ENCODE peak calls at places on chromosome 2, in seven cellular contexts. One of them, this sample, is unnamed. For H3K27me3, the result is how much of the 10 kb centered on the place peaks cover.

GRCh38 chr2:134181219-134181618 is 72.7 kb upstream of the MGAT5 start:
- DNase-seq in tibial artery: no peak
- DNase-seq in iPS DF 6.9: no peak
- DNase-seq in endodermal cell: no peak
- DNase-seq in tibial nerve: no peak
- DNase-seq in sigmoid colon: no peak
- DNase-seq in cardiac muscle cell: no peak
- DNase-seq in this sample: no peak

GRCh38 chr2:98412751-98413445 is 31.8 kb upstream of the INPP4A start:
- DNase-seq in tibial artery: no peak
- DNase-seq in iPS DF 6.9: peak
- DNase-seq in endodermal cell: peak
- DNase-seq in tibial nerve: peak
- DNase-seq in sigmoid colon: no peak
- DNase-seq in cardiac muscle cell: peak
- DNase-seq in this sample: peak

GRCh38 chr2:233418761-233419625 is 64.7 kb downstream of the DGKD start:
- DNase-seq in tibial artery: peak
- DNase-seq in iPS DF 6.9: no peak
- DNase-seq in endodermal cell: no peak
- DNase-seq in tibial nerve: no peak
- DNase-seq in sigmoid colon: peak
- DNase-seq in cardiac muscle cell: peak
- DNase-seq in this sample: no peak

GRCh38 chr2:191189112-191189635 is 38.4 kb upstream of the STAT4 start:
- DNase-seq in tibial artery: no peak
- DNase-seq in iPS DF 6.9: no peak
- DNase-seq in endodermal cell: no peak
- DNase-seq in tibial nerve: no peak
- DNase-seq in sigmoid colon: no peak
- DNase-seq in cardiac muscle cell: no peak
- DNase-seq in this sample: no peak

GRCh38 chr2:111207892-111208291 is 87.2 kb downstream of the BCL2L11 start:
- DNase-seq in tibial artery: no peak
- DNase-seq in iPS DF 6.9: no peak
- DNase-seq in endodermal cell: no peak
- DNase-seq in tibial nerve: no peak
- DNase-seq in sigmoid colon: no peak
- DNase-seq in cardiac muscle cell: no peak
- DNase-seq in this sample: no peak

GRCh38 chr2:188580738-188581137 is 289.1 kb downstream of the GULP1 start:
- DNase-seq in tibial artery: no peak
- DNase-seq in iPS DF 6.9: no peak
- DNase-seq in endodermal cell: no peak
- DNase-seq in tibial nerve: no peak
- DNase-seq in sigmoid colon: no peak
- DNase-seq in cardiac muscle cell: no peak
- DNase-seq in this sample: no peak

GRCh38 chr2:158826965-158827364 is 31.8 kb downstream of the DAPL1 start:
- DNase-seq in tibial artery: no peak
- DNase-seq in iPS DF 6.9: no peak
- DNase-seq in endodermal cell: no peak
- DNase-seq in tibial nerve: no peak
- DNase-seq in sigmoid colon: no peak
- DNase-seq in cardiac muscle cell: no peak
- DNase-seq in this sample: no peak

GRCh38 chr2:174332607-174333001 is 2.1 kb upstream of the SP9 start:
- DNase-seq in tibial artery: no peak
- DNase-seq in iPS DF 6.9: no peak
- DNase-seq in endodermal cell: peak
- DNase-seq in tibial nerve: no peak
- DNase-seq in sigmoid colon: no peak
- DNase-seq in cardiac muscle cell: no peak
- DNase-seq in this sample: no peak

GRCh38 chr2:114011709-114012108 is 121.8 kb downstream of the ACTR3 start:
- DNase-seq in tibial artery: no peak
- DNase-seq in iPS DF 6.9: no peak
- DNase-seq in endodermal cell: no peak
- DNase-seq in tibial nerve: no peak
- DNase-seq in sigmoid colon: no peak
- DNase-seq in cardiac muscle cell: no peak
- DNase-seq in this sample: no peak

GRCh38 chr2:41068740-41069139 is 616.9 kb upstream of the SLC8A1 start:
- DNase-seq in tibial artery: no peak
- DNase-seq in iPS DF 6.9: no peak
- DNase-seq in endodermal cell: no peak
- DNase-seq in tibial nerve: no peak
- DNase-seq in sigmoid colon: no peak
- DNase-seq in cardiac muscle cell: no peak
- DNase-seq in this sample: no peak

GRCh38 chr2:138827426-138828054 is 47.4 kb upstream of the NXPH2 start:
- DNase-seq in tibial artery: no peak
- DNase-seq in iPS DF 6.9: peak
- DNase-seq in endodermal cell: peak
- DNase-seq in tibial nerve: peak
- DNase-seq in sigmoid colon: no peak
- DNase-seq in cardiac muscle cell: peak
- DNase-seq in this sample: peak

GRCh38 chr2:12222561-12222960 is 476.1 kb downstream of the LPIN1 start:
- DNase-seq in tibial artery: no peak
- DNase-seq in iPS DF 6.9: no peak
- DNase-seq in endodermal cell: no peak
- DNase-seq in tibial nerve: no peak
- DNase-seq in sigmoid colon: no peak
- DNase-seq in cardiac muscle cell: no peak
- DNase-seq in this sample: no peak

GRCh38 chr2:174752403-174753037 is 11.8 kb downstream of the CHRNA1 start:
- DNase-seq in tibial artery: no peak
- DNase-seq in iPS DF 6.9: no peak
- DNase-seq in endodermal cell: no peak
- DNase-seq in tibial nerve: no peak
- DNase-seq in sigmoid colon: no peak
- DNase-seq in cardiac muscle cell: no peak
- DNase-seq in this sample: no peak

GRCh38 chr2:129087133-129087813 is 768.6 kb upstream of the HS6ST1 start:
- DNase-seq in tibial artery: no peak
- DNase-seq in iPS DF 6.9: no peak
- DNase-seq in endodermal cell: no peak
- DNase-seq in tibial nerve: peak
- DNase-seq in sigmoid colon: no peak
- DNase-seq in cardiac muscle cell: peak
- DNase-seq in this sample: no peak

GRCh38 chr2:36339819-36340218 is 15.8 kb upstream of the CRIM1 start:
- DNase-seq in tibial artery: no peak
- DNase-seq in iPS DF 6.9: no peak
- DNase-seq in endodermal cell: no peak
- DNase-seq in tibial nerve: no peak
- DNase-seq in sigmoid colon: no peak
- DNase-seq in cardiac muscle cell: no peak
- DNase-seq in this sample: no peak

GRCh38 chr2:28150994-28151393 is 241.7 kb upstream of the FOSL2 start:
- DNase-seq in tibial artery: no peak
- DNase-seq in iPS DF 6.9: no peak
- DNase-seq in endodermal cell: no peak
- DNase-seq in tibial nerve: no peak
- DNase-seq in sigmoid colon: no peak
- DNase-seq in cardiac muscle cell: no peak
- DNase-seq in this sample: no peak

GRCh38 chr2:144249035-144249637 is 270.8 kb downstream of the ZEB2 start:
- DNase-seq in tibial artery: no peak
- DNase-seq in iPS DF 6.9: no peak
- DNase-seq in endodermal cell: no peak
- DNase-seq in tibial nerve: no peak
- DNase-seq in sigmoid colon: no peak
- DNase-seq in cardiac muscle cell: no peak
- DNase-seq in this sample: no peak

GRCh38 chr2:160220545-160221009 is 20.5 kb upstream of the ITGB6 start:
- DNase-seq in tibial artery: no peak
- DNase-seq in iPS DF 6.9: no peak
- DNase-seq in endodermal cell: peak
- DNase-seq in tibial nerve: no peak
- DNase-seq in sigmoid colon: no peak
- DNase-seq in cardiac muscle cell: no peak
- DNase-seq in this sample: no peak

GRCh38 chr2:61411109-61411508 is 59.8 kb downstream of the USP34 start:
- DNase-seq in tibial artery: no peak
- DNase-seq in iPS DF 6.9: no peak
- DNase-seq in endodermal cell: peak
- DNase-seq in tibial nerve: no peak
- DNase-seq in sigmoid colon: no peak
- DNase-seq in cardiac muscle cell: no peak
- DNase-seq in this sample: no peak

GRCh38 chr2:618005-618404 is 59.2 kb downstream of the TMEM18 start:
- DNase-seq in tibial artery: no peak
- DNase-seq in iPS DF 6.9: no peak
- DNase-seq in endodermal cell: no peak
- DNase-seq in tibial nerve: no peak
- DNase-seq in sigmoid colon: no peak
- DNase-seq in cardiac muscle cell: no peak
- DNase-seq in this sample: no peak

GRCh38 chr2:142603761-142604160 is 273.7 kb upstream of the KYNU start:
- DNase-seq in tibial artery: no peak
- DNase-seq in iPS DF 6.9: no peak
- DNase-seq in endodermal cell: no peak
- DNase-seq in tibial nerve: no peak
- DNase-seq in sigmoid colon: no peak
- DNase-seq in cardiac muscle cell: no peak
- DNase-seq in this sample: no peak

GRCh38 chr2:230825354-230825753 is 39.4 kb upstream of the ITM2C start:
- DNase-seq in tibial artery: no peak
- DNase-seq in iPS DF 6.9: no peak
- DNase-seq in endodermal cell: no peak
- DNase-seq in tibial nerve: no peak
- DNase-seq in sigmoid colon: no peak
- DNase-seq in cardiac muscle cell: no peak
- DNase-seq in this sample: no peak

GRCh38 chr2:179273461-179273962 is 8.9 kb upstream of the SESTD1 start:
- DNase-seq in tibial artery: no peak
- DNase-seq in iPS DF 6.9: no peak
- DNase-seq in endodermal cell: no peak
- DNase-seq in tibial nerve: no peak
- DNase-seq in sigmoid colon: no peak
- DNase-seq in cardiac muscle cell: peak
- DNase-seq in this sample: no peak

GRCh38 chr2:85158559-85159273 is 25.5 kb downstream of the TCF7L1 start:
- DNase-seq in tibial artery: no peak
- DNase-seq in iPS DF 6.9: no peak
- DNase-seq in endodermal cell: peak
- DNase-seq in tibial nerve: no peak
- DNase-seq in sigmoid colon: no peak
- DNase-seq in cardiac muscle cell: no peak
- DNase-seq in this sample: no peak

GRCh38 chr2:169799555-169799954 is 884 bp downstream of the SSB start:
- DNase-seq in tibial artery: no peak
- DNase-seq in iPS DF 6.9: no peak
- DNase-seq in endodermal cell: no peak
- DNase-seq in tibial nerve: no peak
- DNase-seq in sigmoid colon: no peak
- DNase-seq in cardiac muscle cell: peak
- DNase-seq in this sample: no peak

GRCh38 chr2:86221066-86221684 is 21.9 kb downstream of the MRPL35 start:
- DNase-seq in tibial artery: no peak
- DNase-seq in iPS DF 6.9: peak
- DNase-seq in endodermal cell: peak
- DNase-seq in tibial nerve: no peak
- DNase-seq in sigmoid colon: peak
- DNase-seq in cardiac muscle cell: peak
- DNase-seq in this sample: peak

GRCh38 chr2:50345691-50346090 is 686.2 kb downstream of the NRXN1 start:
- DNase-seq in tibial artery: no peak
- DNase-seq in iPS DF 6.9: no peak
- DNase-seq in endodermal cell: peak
- DNase-seq in tibial nerve: no peak
- DNase-seq in sigmoid colon: no peak
- DNase-seq in cardiac muscle cell: no peak
- DNase-seq in this sample: no peak
- H3K27me3 ChIP-seq in tibial artery: under half
- H3K27me3 ChIP-seq in iPS DF 6.9: under half
- H3K27me3 ChIP-seq in endodermal cell: half or more
- H3K27me3 ChIP-seq in tibial nerve: under half
- H3K27me3 ChIP-seq in sigmoid colon: under half
- H3K27me3 ChIP-seq in cardiac muscle cell: under half
- H3K27me3 ChIP-seq in this sample: under half

GRCh38 chr2:70901235-70902066 is 34.2 kb upstream of the ATP6V1B1 start:
- DNase-seq in tibial artery: no peak
- DNase-seq in iPS DF 6.9: no peak
- DNase-seq in endodermal cell: peak
- DNase-seq in tibial nerve: no peak
- DNase-seq in sigmoid colon: no peak
- DNase-seq in cardiac muscle cell: peak
- DNase-seq in this sample: no peak

GRCh38 chr2:70902579-70902978 is 33.1 kb upstream of the ATP6V1B1 start:
- DNase-seq in tibial artery: no peak
- DNase-seq in iPS DF 6.9: no peak
- DNase-seq in endodermal cell: peak
- DNase-seq in tibial nerve: no peak
- DNase-seq in sigmoid colon: no peak
- DNase-seq in cardiac muscle cell: no peak
- DNase-seq in this sample: no peak

GRCh38 chr2:70903171-70903570 is 32.5 kb upstream of the ATP6V1B1 start:
- DNase-seq in tibial artery: no peak
- DNase-seq in iPS DF 6.9: no peak
- DNase-seq in endodermal cell: no peak
- DNase-seq in tibial nerve: no peak
- DNase-seq in sigmoid colon: no peak
- DNase-seq in cardiac muscle cell: no peak
- DNase-seq in this sample: no peak

GRCh38 chr2:70903641-70904340 is 31.9 kb upstream of the ATP6V1B1 start:
- DNase-seq in tibial artery: no peak
- DNase-seq in iPS DF 6.9: no peak
- DNase-seq in endodermal cell: peak
- DNase-seq in tibial nerve: no peak
- DNase-seq in sigmoid colon: no peak
- DNase-seq in cardiac muscle cell: no peak
- DNase-seq in this sample: no peak

GRCh38 chr2:70902067-70902442 is 33.6 kb upstream of the ATP6V1B1 start:
- DNase-seq in tibial artery: no peak
- DNase-seq in iPS DF 6.9: no peak
- DNase-seq in endodermal cell: no peak
- DNase-seq in tibial nerve: no peak
- DNase-seq in sigmoid colon: no peak
- DNase-seq in cardiac muscle cell: no peak
- DNase-seq in this sample: no peak
- H3K27me3 ChIP-seq in tibial artery: under half
- H3K27me3 ChIP-seq in iPS DF 6.9: half or more
- H3K27me3 ChIP-seq in endodermal cell: half or more
- H3K27me3 ChIP-seq in tibial nerve: under half
- H3K27me3 ChIP-seq in sigmoid colon: half or more
- H3K27me3 ChIP-seq in cardiac muscle cell: half or more
- H3K27me3 ChIP-seq in this sample: half or more

GRCh38 chr2:16509042-16509441 is 156.6 kb downstream of the CYRIA start:
- DNase-seq in tibial artery: no peak
- DNase-seq in iPS DF 6.9: no peak
- DNase-seq in endodermal cell: no peak
- DNase-seq in tibial nerve: no peak
- DNase-seq in sigmoid colon: no peak
- DNase-seq in cardiac muscle cell: no peak
- DNase-seq in this sample: no peak
- H3K27me3 ChIP-seq in tibial artery: under half
- H3K27me3 ChIP-seq in iPS DF 6.9: under half
- H3K27me3 ChIP-seq in endodermal cell: under half
- H3K27me3 ChIP-seq in tibial nerve: under half
- H3K27me3 ChIP-seq in sigmoid colon: under half
- H3K27me3 ChIP-seq in cardiac muscle cell: under half
- H3K27me3 ChIP-seq in this sample: under half

GRCh38 chr2:26700078-26700477 is 7.6 kb downstream of the KCNK3 start:
- DNase-seq in tibial artery: no peak
- DNase-seq in iPS DF 6.9: no peak
- DNase-seq in endodermal cell: no peak
- DNase-seq in tibial nerve: no peak
- DNase-seq in sigmoid colon: no peak
- DNase-seq in cardiac muscle cell: no peak
- DNase-seq in this sample: no peak
- H3K27me3 ChIP-seq in tibial artery: under half
- H3K27me3 ChIP-seq in iPS DF 6.9: under half
- H3K27me3 ChIP-seq in endodermal cell: under half
- H3K27me3 ChIP-seq in tibial nerve: under half
- H3K27me3 ChIP-seq in sigmoid colon: under half
- H3K27me3 ChIP-seq in cardiac muscle cell: under half
- H3K27me3 ChIP-seq in this sample: under half

This sample was measured in NT2/D1.